ENCODE peak calls at places on chromosomes 12 and 14, in four cellular contexts. Z is IMR-90, U is H9, D is H1. N is an unnamed sample. For H3K4me1, the result is how much of the 10 kb centered on the place peaks cover.

GRCh38 chr12:115273446-115273845 is 589.5 kb upstream of the TBX3 start:
- DNase-seq in D (no peak), U (no peak), Z (no peak), N (peak)

GRCh38 chr12:24228980-24229730 is 279.7 kb upstream of the SOX5 start:
- DNase-seq in U (no peak), D (no peak), Z (peak), N (no peak)

GRCh38 chr12:123989753-123990152 is 16.7 kb downstream of the ZNF664 start:
- DNase-seq in D (no peak), U (no peak), Z (no peak), N (no peak)

GRCh38 chr12:79534029-79534867 is 156.5 kb downstream of the PAWR start:
- DNase-seq in Z (no peak), D (no peak), U (no peak), N (peak)

GRCh38 chr14:59564356-59564755 is 12.3 kb downstream of the CCDC175 start:
- DNase-seq in D (no peak), U (no peak), Z (no peak), N (peak)

GRCh38 chr12:95623554-95624170 is 72.4 kb upstream of the USP44 start:
- DNase-seq in D (peak), Z (peak), U (peak), N (peak)

GRCh38 chr14:100078997-100079561 is 13.9 kb downstream of the EVL start:
- DNase-seq in Z (peak), D (peak), U (peak), N (peak)

GRCh38 chr12:119168721-119169120 is 10.0 kb upstream of the HSPB8 start:
- DNase-seq in Z (no peak), D (no peak), U (no peak), N (no peak)

GRCh38 chr14:55500219-55500701 is 59.8 kb upstream of the TBPL2 start:
- DNase-seq in D (no peak), Z (no peak), U (peak), N (no peak)

GRCh38 chr14:65150891-65151290 is 48.6 kb upstream of the MAX start:
- DNase-seq in D (no peak), Z (no peak), U (no peak), N (no peak)

GRCh38 chr12:130339946-130340345 is 2.3 kb downstream of the PIWIL1 start:
- DNase-seq in D (no peak), Z (no peak), U (no peak), N (peak)

GRCh38 chr12:120534703-120535655 is 823 bp downstream of the RNF10 start:
- DNase-seq in D (no peak), U (peak), Z (peak), N (peak)

GRCh38 chr12:22282283-22282682 is 52.2 kb downstream of the ST8SIA1 start:
- DNase-seq in D (no peak), Z (peak), U (no peak), N (no peak)

GRCh38 chr12:71691504-71692129 is 5.7 kb downstream of the TMEM19 start:
- DNase-seq in D (no peak), Z (no peak), U (no peak), N (no peak)

GRCh38 chr12:1593232-1594044 is 943 bp downstream of the FBXL14 start:
- DNase-seq in D (no peak), U (peak), Z (no peak), N (peak)

GRCh38 chr12:93461503-93461902 is 5.8 kb upstream of the MRPL42 start:
- DNase-seq in Z (no peak), U (no peak), D (no peak), N (no peak)

GRCh38 chr14:57189070-57189469 is 79.6 kb downstream of the EXOC5 start:
- DNase-seq in Z (peak), D (no peak), U (no peak), N (peak)

GRCh38 chr12:10293151-10293550 is 14.5 kb upstream of the KLRD1 start:
- DNase-seq in D (no peak), Z (no peak), U (no peak), N (no peak)

GRCh38 chr14:89373185-89373584 is 43.8 kb downstream of the FOXN3 start:
- DNase-seq in D (no peak), Z (no peak), U (peak), N (no peak)

GRCh38 chr12:122516544-122517361 is 10.0 kb downstream of the RSRC2 start:
- DNase-seq in D (no peak), U (no peak), Z (no peak), N (no peak)

GRCh38 chr14:44756577-44756976 is 205.2 kb downstream of the KLHL28 start:
- DNase-seq in U (no peak), Z (no peak), D (no peak), N (no peak)

GRCh38 chr12:132449565-132450390 is 40.2 kb upstream of the FBRSL1 start:
- DNase-seq in D (no peak), Z (no peak), U (no peak), N (no peak)

GRCh38 chr12:76002598-76003262 is 28.8 kb downstream of the PHLDA1 start:
- DNase-seq in U (no peak), D (no peak), Z (no peak), N (no peak)

GRCh38 chr12:131893605-131894312 is 663 bp upstream of the ULK1 start:
- DNase-seq in Z (no peak), D (no peak), U (no peak), N (no peak)

DNA sequence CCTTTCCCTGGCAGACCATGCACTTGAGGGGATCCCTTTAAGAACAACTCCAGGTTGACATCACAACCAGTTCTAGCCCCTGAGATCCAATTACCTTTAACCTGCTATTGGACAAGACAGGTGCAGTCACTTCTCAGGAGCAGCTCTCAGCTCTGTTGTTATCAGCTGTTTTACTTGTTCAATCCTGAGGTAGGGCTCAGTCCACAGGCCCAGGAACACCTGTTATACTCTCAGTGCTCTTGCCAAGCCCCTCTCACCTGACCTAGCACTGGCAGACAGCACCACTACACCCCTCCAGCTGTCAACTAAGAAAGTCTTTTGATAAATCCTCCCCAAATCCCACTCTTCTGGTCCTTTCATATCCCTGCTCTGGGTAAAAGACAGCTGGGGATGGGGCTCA is 163.9 kb upstream of the TMTC2 start:
- DNase-seq in D (no peak), Z (no peak), U (no peak), N (no peak)
- H2BK5ac ChIP-seq in D (no peak), Z (no peak), U (no peak), N (no peak)

GRCh38 chr14:90809530-90810312 is 6.5 kb downstream of the TTC7B start:
- DNase-seq in U (no peak), Z (no peak), D (no peak), N (no peak)
- H3K4me1 ChIP-seq in U (under half), Z (under half), D (under half), N (under half)

GRCh38 chr12:66118240-66118891 is 12.2 kb downstream of the LLPH start:
- DNase-seq in Z (peak), D (no peak), U (no peak), N (no peak)
- H3K56ac ChIP-seq in Z (no peak), D (no peak), U (no peak), N (no peak)

GRCh38 chr14:81535399-81536124 is 1.9 kb upstream of the SEL1L start:
- DNase-seq in Z (no peak), D (no peak), U (no peak), N (no peak)

GRCh38 chr14:81537193-81537592 is 3.5 kb upstream of the SEL1L start:
- DNase-seq in D (no peak), U (no peak), Z (no peak), N (no peak)

GRCh38 chr14:81533536-81534343 is at the start of gene SEL1L:
- DNase-seq in U (peak), Z (peak), D (peak), N (peak)

GRCh38 chr14:81534510-81535074 is 939 bp upstream of the SEL1L start:
- DNase-seq in D (no peak), U (no peak), Z (no peak), N (no peak)

DNA sequence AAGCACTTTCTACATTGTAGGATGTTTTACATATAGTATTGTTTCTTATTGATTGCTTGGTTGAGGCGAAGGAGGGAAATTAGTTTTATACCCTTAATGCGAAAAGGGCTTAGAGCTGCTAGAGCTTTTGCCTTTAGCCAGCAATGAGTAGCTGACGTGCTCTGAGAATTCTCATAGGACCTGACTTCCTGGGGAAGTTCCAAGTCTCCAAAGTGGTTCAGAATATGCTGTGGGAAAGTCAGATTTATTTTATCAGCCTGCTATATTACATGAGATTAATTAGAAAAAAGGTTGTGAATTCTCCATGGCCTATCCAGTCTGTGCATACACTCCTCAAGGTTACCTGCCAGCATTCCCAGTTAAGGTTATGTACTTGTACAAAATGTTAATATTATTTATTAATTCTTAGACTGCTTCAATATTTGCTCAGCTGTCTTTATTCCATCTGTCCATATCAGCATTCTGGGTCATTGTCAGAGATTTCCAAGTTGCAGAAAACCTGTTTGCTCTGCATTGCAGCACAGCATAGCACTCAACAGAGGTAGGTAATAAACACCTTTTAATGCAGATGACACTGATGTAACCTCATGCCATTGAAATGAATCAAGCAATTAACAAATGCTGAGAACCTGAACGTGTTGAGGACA is 2.6 kb upstream of the SEL1L start:
- DNase-seq in Z (no peak), U (no peak), D (no peak), N (peak)
- H2BK5ac ChIP-seq in Z (no peak), U (no peak), D (no peak), N (no peak)

GRCh38 chr12:108638141-108638823 is 4.6 kb upstream of the SELPLG start:
- DNase-seq in Z (no peak), D (peak), U (peak), N (no peak)
- H3K4me1 ChIP-seq in Z (under half), D (under half), U (under half), N (under half)

GRCh38 chr12:68930178-68930577 is 2.8 kb downstream of the CPM start:
- DNase-seq in U (no peak), Z (no peak), D (no peak), N (no peak)

GRCh38 chr12:68932123-68932700 is 759 bp downstream of the CPM start:
- DNase-seq in D (no peak), U (no peak), Z (no peak), N (no peak)

GRCh38 chr12:68934392-68934791 is 1.4 kb upstream of the CPM start:
- DNase-seq in U (no peak), Z (no peak), D (no peak), N (no peak)

GRCh38 chr12:68933564-68933893 is 558 bp upstream of the CPM start:
- DNase-seq in Z (no peak), U (no peak), D (no peak), N (no peak)

GRCh38 chr12:68932701-68933563 is at the start of gene CPM:
- DNase-seq in U (peak), Z (peak), D (no peak), N (peak)
- H3K56ac ChIP-seq in U (no peak), Z (no peak), D (no peak), N (peak)

GRCh38 chr12:56602239-56602638 is 27.9 kb downstream of the BAZ2A start:
- DNase-seq in U (no peak), D (no peak), Z (no peak), N (no peak)
- H2BK5ac ChIP-seq in U (no peak), D (no peak), Z (no peak), N (no peak)

GRCh38 chr14:69038449-69039286 is 59.6 kb upstream of the ACTN1 start:
- DNase-seq in Z (peak), U (no peak), D (no peak), N (peak)
- H3K4me1 ChIP-seq in Z (under half), U (under half), D (under half), N (under half)

DNA sequence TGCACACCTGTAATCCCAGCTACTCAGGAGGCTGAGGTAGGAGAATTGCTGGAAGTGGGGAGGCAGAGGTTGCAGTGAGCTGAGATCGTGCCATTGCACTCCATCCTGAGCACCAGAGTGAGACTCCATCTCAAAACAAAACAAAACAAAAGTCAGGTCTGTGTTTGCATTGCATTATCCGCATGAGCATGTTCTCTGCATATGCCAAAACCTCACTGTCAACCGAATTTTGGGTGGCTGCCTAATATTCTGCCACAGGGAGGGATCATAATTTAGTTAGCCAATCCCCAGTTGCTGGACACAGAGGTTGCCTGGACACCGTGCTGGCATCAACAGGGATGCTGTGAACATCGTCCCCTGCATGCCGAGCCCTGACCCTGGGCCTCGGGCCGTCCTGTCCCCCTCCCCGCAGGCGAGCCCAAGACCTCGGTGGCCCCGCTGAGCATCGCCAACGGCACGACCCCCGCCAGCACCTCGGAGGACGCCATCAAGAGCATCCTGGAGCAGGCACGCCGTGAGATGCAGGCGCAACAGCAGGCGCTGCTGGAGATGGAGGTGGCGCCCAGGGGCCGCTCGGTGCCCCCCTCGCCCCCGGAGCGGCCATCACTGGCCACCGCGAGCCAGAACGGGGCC is 49.2 kb downstream of the PHETA1 start:
- DNase-seq in D (no peak), U (no peak), Z (no peak), N (no peak)
- H3K56ac ChIP-seq in D (no peak), U (no peak), Z (no peak), N (no peak)

GRCh38 chr14:105162374-105162979 is 6.1 kb downstream of the JAG2 start:
- DNase-seq in U (no peak), Z (no peak), D (no peak), N (peak)
- H2BK5ac ChIP-seq in U (no peak), Z (no peak), D (peak), N (no peak)

N was measured in mesendoderm.